ENCODE peak calls at places on chromosome 21, in five cellular contexts. T, K, Q, S and U are unnamed samples.

GRCh38 chr21:29208666-29209059 is 78.2 kb downstream of the MAP3K7CL start:
- DNase-seq in T (no peak), K (no peak), Q (no peak), S (peak; percentile 93), U (no peak)

GRCh38 chr21:45012661-45013270 is 61.6 kb upstream of the ADARB1 start:
- DNase-seq in T (peak; percentile 79), K (peak; percentile 22), Q (no peak), S (no peak), U (peak; percentile 36)

GRCh38 chr21:35206141-35207125 is 157.3 kb upstream of the RUNX1 start:
- DNase-seq in T (no peak), K (no peak), Q (no peak), S (peak; percentile 32), U (no peak)

GRCh38 chr21:45913416-45913765 is 68.2 kb upstream of the COL6A1 start:
- DNase-seq in T (no peak), K (no peak), Q (no peak), S (no peak), U (no peak)

GRCh38 chr21:44353200-44353970 is at the start of gene TRPM2:
- DNase-seq in T (no peak), K (no peak), Q (no peak), S (no peak), U (no peak)

GRCh38 chr21:45862544-45863207 is 118.9 kb upstream of the COL6A1 start:
- DNase-seq in T (no peak), K (no peak), Q (no peak), S (no peak), U (no peak)

GRCh38 chr21:45200596-45201296 is 86.9 kb downstream of the POFUT2 start:
- DNase-seq in T (no peak), K (no peak), Q (no peak), S (no peak), U (no peak)

GRCh38 chr21:45595574-45596295 is 47.8 kb upstream of the PCBP3 start:
- DNase-seq in T (no peak), K (no peak), Q (no peak), S (no peak), U (no peak)

GRCh38 chr21:29332461-29333354 is 34.0 kb downstream of the BACH1 start:
- DNase-seq in T (no peak), K (no peak), Q (no peak), S (peak; percentile 77), U (no peak)

GRCh38 chr21:16420086-16420724 is 690.4 kb downstream of the USP25 start:
- DNase-seq in T (no peak), K (no peak), Q (peak; percentile 9), S (peak; percentile 18), U (no peak)

GRCh38 chr21:39251326-39251725 is 62.1 kb downstream of the BRWD1 start:
- DNase-seq in T (no peak), K (no peak), Q (no peak), S (peak; percentile 24), U (no peak)

GRCh38 chr21:26795866-26796329 is 49.3 kb downstream of the ADAMTS1 start:
- DNase-seq in T (no peak), K (peak; percentile 4), Q (no peak), S (peak; percentile 100), U (no peak)

GRCh38 chr21:24148461-24148860 is 1458.8 kb downstream of the MRPL39 start:
- DNase-seq in T (no peak), K (no peak), Q (no peak), S (no peak), U (no peak)

DNA sequence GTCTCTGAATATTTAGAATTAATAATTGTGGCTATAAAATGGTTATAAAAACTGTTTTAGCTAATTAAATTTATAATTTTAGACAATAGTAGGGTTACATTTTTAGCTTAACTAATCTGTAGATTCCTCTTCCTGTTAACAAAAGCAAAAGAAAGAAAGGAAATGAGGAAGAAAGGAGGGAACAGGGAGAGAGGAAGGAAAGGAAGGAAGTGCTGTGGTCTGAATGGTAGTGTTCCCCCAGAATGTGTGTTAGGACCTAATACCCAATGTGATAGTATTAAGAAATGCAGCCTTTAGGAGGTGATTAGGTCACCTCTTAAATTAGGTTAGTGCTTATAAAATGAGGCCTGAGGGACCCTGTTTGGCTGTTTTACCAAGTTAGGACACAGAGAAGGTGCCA is 136.9 kb upstream of the SAMSN1 start:
- DNase-seq in T (no peak), K (no peak), Q (no peak), S (no peak), U (no peak)
- TF ChIP-seq CEBPB in T (no peak), K (no peak), Q (no peak), S (no peak), U (no peak)

GRCh38 chr21:25462517-25462971 is 144.7 kb downstream of the MRPL39 start:
- DNase-seq in T (no peak), K (no peak), Q (no peak), S (no peak), U (no peak)
- TF ChIP-seq POLR2A in T (no peak), K (no peak), Q (no peak), S (no peak), U (no peak)

GRCh38 chr21:17463441-17463840 is 49.4 kb upstream of the CXADR start:
- DNase-seq in T (no peak), K (peak; percentile 15), Q (peak; percentile 40), S (peak; percentile 97), U (no peak)

GRCh38 chr21:17461014-17461413 is 51.8 kb upstream of the CXADR start:
- DNase-seq in T (no peak), K (peak; percentile 14), Q (no peak), S (peak; percentile 92), U (no peak)

GRCh38 chr21:17461582-17461981 is 51.3 kb upstream of the CXADR start:
- DNase-seq in T (no peak), K (no peak), Q (peak; percentile 74), S (peak; percentile 43), U (no peak)

GRCh38 chr21:17460094-17460493 is 52.7 kb upstream of the CXADR start:
- DNase-seq in T (no peak), K (no peak), Q (no peak), S (no peak), U (no peak)

GRCh38 chr21:17462276-17462981 is 50.4 kb upstream of the CXADR start:
- DNase-seq in T (no peak), K (peak; percentile 25), Q (peak; percentile 98), S (peak; percentile 42), U (no peak)
- TF ChIP-seq CEBPB in T (no peak), K (no peak), Q (no peak), S (no peak), U (no peak)

DNA sequence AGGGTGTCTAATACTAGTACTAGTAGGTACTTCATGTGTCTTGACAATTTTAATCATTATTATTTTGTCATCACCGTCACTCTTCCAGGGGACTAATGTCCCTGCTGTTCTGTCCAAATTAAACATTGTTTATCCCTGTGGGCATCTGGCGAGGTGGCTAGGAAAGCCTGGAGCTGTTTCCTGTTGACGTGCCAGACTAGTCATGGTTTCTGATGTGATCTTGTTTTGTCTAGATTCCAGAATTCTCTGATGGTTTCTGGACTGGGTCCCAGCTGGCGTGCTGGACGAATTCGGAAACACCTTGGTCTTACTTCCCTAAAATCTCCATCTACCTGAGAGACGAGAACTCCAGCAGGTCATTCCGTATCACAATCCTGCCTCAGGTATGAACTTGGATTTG is 66.1 kb upstream of the FAM3B start:
- DNase-seq in T (no peak), K (no peak), Q (no peak), S (peak; percentile 30), U (no peak)
- TF ChIP-seq POLR2A in T (no peak), K (no peak), Q (no peak), S (no peak), U (no peak)

DNA sequence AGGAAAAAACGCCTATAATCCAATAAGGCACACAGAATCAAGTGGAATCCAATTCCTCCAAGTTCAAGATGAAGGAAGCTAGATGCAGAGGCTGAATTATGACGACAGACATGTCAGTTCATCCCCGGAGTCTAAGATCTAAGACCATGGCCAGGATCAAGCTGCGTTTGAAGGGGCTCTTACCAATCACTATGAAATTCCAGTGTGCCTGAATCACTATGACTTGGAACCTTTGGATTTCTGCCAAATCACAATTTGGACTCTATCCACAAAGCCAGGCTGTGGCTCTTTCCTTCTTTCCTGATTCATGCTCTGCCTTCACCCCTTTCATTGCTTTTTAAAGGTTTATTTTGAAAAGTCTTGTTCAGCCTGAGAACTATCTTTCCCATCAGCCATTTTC is 17.1 kb downstream of the OLIG2 start:
- DNase-seq in T (no peak), K (peak; percentile 8), Q (no peak), S (peak; percentile 97), U (peak; percentile 50)
- TF ChIP-seq CEBPB in T (no peak), K (no peak), Q (no peak), S (peak; percentile 5), U (no peak)

DNA sequence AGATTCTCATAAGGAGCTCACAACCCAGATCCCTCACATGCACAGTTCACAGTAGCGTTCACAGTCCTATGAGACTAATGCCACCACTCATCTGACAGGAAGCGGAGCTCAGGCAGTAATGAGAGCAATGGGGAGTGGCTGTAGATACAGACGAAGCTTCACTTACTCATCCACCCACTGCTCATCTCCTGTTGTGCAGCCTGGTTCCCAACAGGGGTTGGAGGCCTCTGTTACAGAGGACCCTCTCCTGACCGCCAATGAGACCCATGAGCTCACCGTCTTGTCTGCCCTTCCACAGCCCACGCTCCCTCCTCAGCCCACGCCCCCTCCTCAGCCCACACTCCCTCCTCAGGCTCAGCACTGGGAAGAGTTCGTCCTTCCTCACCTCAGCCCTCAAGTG is 39.6 kb downstream of the RSPH1 start:
- DNase-seq in T (no peak), K (no peak), Q (no peak), S (no peak), U (no peak)
- TF ChIP-seq POLR2A in T (no peak), K (no peak), Q (no peak), S (no peak), U (no peak)